ENCODE peak calls at places on chromosomes 2 and 18, in seven cellular contexts. F is brain microvascular endothelial cell, Y is heart left ventricle, X is thoracic aorta, S is fibroblast of mammary gland, Z is epithelial cell of esophagus, L is neural progenitor cell. P is an unnamed sample.
A peak's percentile ranks its signal among the peaks of the same experiment; 100 is the strongest.

GRCh38 chr2:45119038-45119437 is 109.8 kb upstream of the SIX2 start:
- DNase-seq in F (peak; percentile 40), Y (no peak), X (no peak), S (peak; percentile 69), Z (peak; percentile 85), L (no peak), P (peak; percentile 72)

GRCh38 chr2:119659601-119660342 is 19.2 kb upstream of the TMEM177 start:
- DNase-seq in F (peak; percentile 40), Y (no peak), X (no peak), S (peak; percentile 54), Z (peak; percentile 57), L (peak; percentile 62), P (peak; percentile 57)

GRCh38 chr2:237692601-237693079 is 65.3 kb downstream of the LRRFIP1 start:
- DNase-seq in F (no peak), Y (no peak), X (no peak), S (no peak), Z (peak; percentile 29), L (peak; percentile 55), P (no peak)

GRCh38 chr18:79484661-79485621 is 89.2 kb downstream of the NFATC1 start:
- DNase-seq in F (peak; percentile 98), Y (peak; percentile 48), X (no peak), S (peak; percentile 93), Z (peak; percentile 33), L (peak; percentile 77), P (peak; percentile 95)

GRCh38 chr18:58046087-58046793 is 2.2 kb downstream of the NEDD4L start:
- DNase-seq in F (no peak), Y (no peak), X (no peak), S (no peak), Z (peak; percentile 35), L (peak; percentile 67), P (no peak)

GRCh38 chr2:191501390-191502168 is 176.4 kb upstream of the NABP1 start:
- DNase-seq in F (peak; percentile 11), Y (no peak), X (no peak), S (peak; percentile 75), Z (peak; percentile 56), L (no peak), P (peak; percentile 68)

GRCh38 chr2:16664052-16664731 is 1.4 kb downstream of the CYRIA start:
- DNase-seq in F (peak; percentile 93), Y (peak; percentile 73), X (no peak), S (peak; percentile 84), Z (peak; percentile 36), L (peak; percentile 37), P (no peak)

GRCh38 chr2:179031731-179032408 is 18.1 kb downstream of the CCDC141 start:
- DNase-seq in F (peak; percentile 22), Y (no peak), X (no peak), S (no peak), Z (no peak), L (peak; percentile 31), P (peak; percentile 3)

GRCh38 chr2:154449951-154450658 is 248.4 kb upstream of the KCNJ3 start:
- DNase-seq in F (no peak), Y (no peak), X (no peak), S (no peak), Z (no peak), L (no peak), P (no peak)

GRCh38 chr2:202479610-202480009 is 103.5 kb downstream of the BMPR2 start:
- DNase-seq in F (no peak), Y (no peak), X (no peak), S (no peak), Z (no peak), L (no peak), P (no peak)

GRCh38 chr18:24063121-24063731 is 48.7 kb downstream of the TTC39C start:
- DNase-seq in F (peak; percentile 56), Y (no peak), X (no peak), S (peak; percentile 79), Z (peak; percentile 61), L (no peak), P (peak; percentile 27)

GRCh38 chr2:12935726-12936125 is 219.0 kb downstream of the TRIB2 start:
- DNase-seq in F (no peak), Y (no peak), X (no peak), S (no peak), Z (no peak), L (no peak), P (no peak)

GRCh38 chr2:85266424-85267041 is 61.3 kb downstream of the TGOLN2 start:
- DNase-seq in F (peak; percentile 49), Y (peak; percentile 79), X (no peak), S (peak; percentile 74), Z (peak; percentile 70), L (peak; percentile 86), P (peak; percentile 77)

GRCh38 chr18:48867978-48868377 is 82.8 kb downstream of the SMAD7 start:
- DNase-seq in F (no peak), Y (no peak), X (no peak), S (no peak), Z (no peak), L (no peak), P (no peak)

GRCh38 chr2:37376421-37377186 is 32.2 kb downstream of the QPCT start:
- DNase-seq in F (no peak), Y (no peak), X (no peak), S (peak; percentile 96), Z (peak; percentile 80), L (no peak), P (peak; percentile 97)

GRCh38 chr2:15313657-15314056 is 247.5 kb downstream of the NBAS start:
- DNase-seq in F (peak; percentile 12), Y (no peak), X (no peak), S (peak; percentile 64), Z (peak; percentile 54), L (no peak), P (no peak)

GRCh38 chr18:59140287-59140885 is 702 bp downstream of the SEC11C start:
- DNase-seq in F (peak; percentile 30), Y (peak; percentile 24), X (no peak), S (peak; percentile 27), Z (peak; percentile 61), L (peak; percentile 64), P (peak; percentile 21)

DNA sequence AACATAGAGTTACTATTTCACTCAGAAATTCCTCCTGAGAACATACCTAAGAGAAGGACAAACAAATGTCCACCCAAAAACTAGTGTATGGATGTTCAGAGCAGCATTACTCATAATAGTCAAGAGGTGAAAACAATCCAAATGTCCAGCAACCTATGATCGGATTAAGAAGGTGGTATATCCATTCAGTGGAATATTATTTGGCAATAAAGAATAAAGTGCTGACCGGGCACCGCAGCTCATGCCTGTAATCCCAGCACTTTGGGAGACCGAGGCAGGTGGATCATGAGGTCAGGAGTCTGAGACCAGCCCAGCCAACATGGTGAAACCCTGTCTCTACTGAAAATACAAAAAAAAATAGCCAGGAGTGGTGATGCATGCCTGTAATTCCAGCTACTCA is 182.8 kb upstream of the AGAP1 start:
- DNase-seq in F (no peak), Y (no peak), X (no peak), S (no peak), Z (no peak), L (no peak), P (no peak)
- H3K4me3 ChIP-seq in F (no peak overlapping the region), Y (no peak overlapping the region), X (no peak overlapping the region), S (no peak overlapping the region), Z (no peak overlapping the region), L (no peak overlapping the region), P (no peak overlapping the region)

GRCh38 chr2:26702025-26702424 is 9.5 kb downstream of the KCNK3 start:
- DNase-seq in F (no peak), Y (no peak), X (no peak), S (no peak), Z (no peak), L (no peak), P (no peak)

GRCh38 chr2:26705126-26705525 is 12.6 kb downstream of the KCNK3 start:
- DNase-seq in F (no peak), Y (no peak), X (no peak), S (no peak), Z (no peak), L (no peak), P (no peak)

GRCh38 chr2:26706093-26706492 is 13.6 kb downstream of the KCNK3 start:
- DNase-seq in F (no peak), Y (no peak), X (no peak), S (no peak), Z (no peak), L (no peak), P (no peak)

GRCh38 chr2:26706616-26707473 is 14.3 kb downstream of the KCNK3 start:
- DNase-seq in F (no peak), Y (peak; percentile 35), X (no peak), S (no peak), Z (no peak), L (peak; percentile 62), P (no peak)

GRCh38 chr2:26704441-26704977 is 12.0 kb downstream of the KCNK3 start:
- DNase-seq in F (peak; percentile 53), Y (no peak), X (no peak), S (peak; percentile 61), Z (peak; percentile 53), L (no peak), P (peak; percentile 83)
- TF ChIP-seq CTCF in F (no peak), Y (no peak), X (no peak), S (no peak), Z (no peak), L (no peak), P (no peak)

GRCh38 chr2:48528431-48528830 is 1.5 kb upstream of the STON1 start:
- DNase-seq in F (no peak), Y (no peak), X (no peak), S (no peak), Z (no peak), L (no peak), P (no peak)

GRCh38 chr2:48529676-48530032 is 300 bp upstream of the STON1 start:
- DNase-seq in F (no peak), Y (peak; percentile 20), X (no peak), S (no peak), Z (no peak), L (no peak), P (no peak)

GRCh38 chr2:48527211-48527880 is 2.6 kb upstream of the STON1 start:
- DNase-seq in F (no peak), Y (no peak), X (no peak), S (no peak), Z (no peak), L (peak; percentile 51), P (peak; percentile 47)

GRCh38 chr2:48530033-48530804 is at the start of gene STON1:
- DNase-seq in F (no peak), Y (peak; percentile 73), X (no peak), S (peak; percentile 32), Z (peak; percentile 24), L (peak; percentile 72), P (peak; percentile 66)

DNA sequence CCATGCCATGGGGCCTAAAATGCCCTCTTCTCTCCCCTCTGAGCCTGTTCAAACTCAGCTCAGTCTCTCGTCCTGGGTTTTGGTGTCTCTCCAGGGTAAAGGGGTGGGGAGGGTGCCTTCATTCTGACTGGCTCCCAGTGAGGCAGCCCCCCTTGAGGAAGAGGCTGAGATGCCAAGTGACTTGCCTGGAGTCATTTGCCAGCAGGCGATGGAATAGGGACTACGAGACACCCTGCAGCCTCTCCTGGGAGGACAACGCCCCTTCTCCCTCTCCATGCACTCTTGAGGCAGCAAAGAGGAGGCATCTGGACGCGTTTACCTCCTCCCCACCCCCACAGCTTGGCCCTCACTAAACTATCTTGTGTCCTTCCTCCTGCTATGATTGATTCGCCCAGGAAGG is 765 bp upstream of the STON1 start:
- DNase-seq in F (no peak), Y (no peak), X (no peak), S (no peak), Z (no peak), L (peak; percentile 45), P (peak; percentile 42)
- H3K4me3 ChIP-seq in F (no peak overlapping the region), Y (peak overlapping the region; percentile 98), X (peak overlapping the region; percentile 96), S (no peak overlapping the region), Z (no peak overlapping the region), L (peak overlapping the region; percentile 83), P (no peak overlapping the region)

DNA sequence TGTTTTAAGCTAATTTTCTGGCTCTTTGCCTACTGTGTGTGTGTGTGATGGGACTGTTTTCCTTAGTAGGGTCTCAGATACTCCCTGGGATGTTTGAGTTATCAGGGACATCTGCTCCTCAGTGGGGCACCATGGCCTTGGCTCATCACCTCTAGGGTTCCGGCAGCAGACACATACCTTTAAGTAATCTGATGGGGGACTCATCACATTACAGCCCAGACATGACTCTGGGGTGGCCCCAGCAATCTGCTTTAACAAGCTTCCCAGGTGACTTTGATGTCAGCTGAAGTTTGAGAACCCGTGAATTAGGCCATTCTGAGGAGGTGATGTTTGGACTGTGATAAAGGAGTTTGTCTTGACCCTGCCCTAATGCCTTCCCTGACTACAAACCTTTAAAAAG is 38.8 kb downstream of the DDX18 start:
- DNase-seq in F (no peak), Y (no peak), X (no peak), S (no peak), Z (no peak), L (no peak), P (no peak)
- TF ChIP-seq CTCF in F (no peak), Y (no peak), X (no peak), S (no peak), Z (no peak), L (no peak), P (no peak)